ENCODE peak calls at places on chromosomes 2 and 18, in seven cellular contexts. D is sigmoid colon, L is breast epithelium, Q is prostate gland, G is stomach, V is spleen, J is HCT116. U is an unnamed sample. For H3K4me1, the result is how much of the 10 kb centered on the place peaks cover.

GRCh38 chr2:15154289-15154688 is 406.8 kb downstream of the NBAS start:
- DNase-seq in D (no peak), L (no peak), Q (no peak), G (no peak), V (no peak), J (no peak), U (no peak)

GRCh38 chr2:71102981-71103681 is 26.9 kb downstream of the MCEE start:
- DNase-seq in D (no peak), L (no peak), Q (no peak), G (no peak), V (no peak), J (no peak), U (no peak)

GRCh38 chr2:98778741-98779483 is 48.0 kb upstream of the MGAT4A start:
- DNase-seq in D (no peak), L (no peak), Q (no peak), G (no peak), V (no peak), J (no peak), U (no peak)

GRCh38 chr2:36824281-36824680 is 127.8 kb downstream of the VIT start:
- DNase-seq in D (no peak), L (no peak), Q (no peak), G (no peak), V (no peak), J (no peak), U (no peak)

GRCh38 chr2:203928849-203929248 is 7.7 kb upstream of the ICOS start:
- DNase-seq in D (no peak), L (no peak), Q (no peak), G (no peak), V (no peak), J (no peak), U (no peak)

GRCh38 chr2:201793631-201794030 is 12.7 kb upstream of the CDK15 start:
- DNase-seq in D (no peak), L (no peak), Q (no peak), G (no peak), V (no peak), J (no peak), U (no peak)

GRCh38 chr2:15155959-15156574 is 405.1 kb downstream of the NBAS start:
- DNase-seq in D (no peak), L (no peak), Q (no peak), G (no peak), V (peak), J (no peak), U (no peak)

GRCh38 chr2:205848601-205849000 is 166.3 kb downstream of the NRP2 start:
- DNase-seq in D (no peak), L (no peak), Q (no peak), G (no peak), V (no peak), J (no peak), U (no peak)

GRCh38 chr2:13193900-13194299 is 477.2 kb downstream of the TRIB2 start:
- DNase-seq in D (no peak), L (no peak), Q (no peak), G (no peak), V (no peak), J (no peak), U (no peak)

GRCh38 chr2:105076121-105076520 is 38.3 kb downstream of the MRPS9 start:
- DNase-seq in D (no peak), L (no peak), Q (no peak), G (no peak), V (no peak), J (no peak), U (no peak)

GRCh38 chr2:98486374-98486981 is 41.8 kb downstream of the INPP4A start:
- DNase-seq in D (peak), L (no peak), Q (no peak), G (no peak), V (peak), J (no peak), U (peak)

GRCh38 chr2:7449287-7449686 is 532.1 kb downstream of the RNF144A start:
- DNase-seq in D (no peak), L (no peak), Q (no peak), G (no peak), V (no peak), J (no peak), U (no peak)

GRCh38 chr2:119257198-119257597 is 33.6 kb downstream of the STEAP3 start:
- DNase-seq in D (no peak), L (no peak), Q (no peak), G (no peak), V (no peak), J (no peak), U (no peak)

GRCh38 chr2:28477087-28477486 is 18.8 kb upstream of the PLB1 start:
- DNase-seq in D (no peak), L (no peak), Q (no peak), G (no peak), V (no peak), J (no peak), U (no peak)

GRCh38 chr2:42138163-42139016 is 30.8 kb upstream of the EML4 start:
- DNase-seq in D (no peak), L (peak), Q (peak), G (peak), V (no peak), J (no peak), U (no peak)

GRCh38 chr2:8028981-8029380 is 652.9 kb upstream of the ID2 start:
- DNase-seq in D (no peak), L (no peak), Q (no peak), G (no peak), V (no peak), J (no peak), U (no peak)

GRCh38 chr2:86263956-86264355 is 64.7 kb downstream of the MRPL35 start:
- DNase-seq in D (no peak), L (no peak), Q (no peak), G (no peak), V (no peak), J (no peak), U (no peak)

GRCh38 chr2:231929961-231930600 is 3.9 kb upstream of the NPPC start:
- DNase-seq in D (peak), L (no peak), Q (no peak), G (peak), V (peak), J (no peak), U (no peak)

GRCh38 chr2:23199115-23199918 is 185.7 kb upstream of the KLHL29 start:
- DNase-seq in D (no peak), L (no peak), Q (no peak), G (no peak), V (no peak), J (peak), U (no peak)

GRCh38 chr2:96906719-96907404 is 37.0 kb upstream of the SEMA4C start:
- DNase-seq in D (peak), L (no peak), Q (peak), G (no peak), V (no peak), J (no peak), U (no peak)

GRCh38 chr2:205776139-205776538 is 93.8 kb downstream of the NRP2 start:
- DNase-seq in D (no peak), L (no peak), Q (no peak), G (peak), V (no peak), J (peak), U (peak)

GRCh38 chr2:402206-402605 is 114.3 kb upstream of the ALKAL2 start:
- DNase-seq in D (no peak), L (no peak), Q (no peak), G (no peak), V (no peak), J (no peak), U (no peak)

GRCh38 chr18:79604913-79605235 is 74.7 kb upstream of the CTDP1 start:
- DNase-seq in D (no peak), L (no peak), Q (no peak), G (no peak), V (peak), J (no peak), U (no peak)

GRCh38 chr2:144249035-144249637 is 270.8 kb downstream of the ZEB2 start:
- DNase-seq in D (no peak), L (no peak), Q (no peak), G (no peak), V (no peak), J (no peak), U (no peak)

GRCh38 chr2:144049137-144049536 is 470.8 kb downstream of the ZEB2 start:
- DNase-seq in D (no peak), L (no peak), Q (no peak), G (no peak), V (no peak), J (no peak), U (no peak)

GRCh38 chr18:74652392-74652988 is 54.8 kb downstream of the ZNF407 start:
- DNase-seq in D (no peak), L (no peak), Q (no peak), G (no peak), V (no peak), J (peak), U (no peak)

GRCh38 chr18:11953113-11953512 is 28.2 kb upstream of the IMPA2 start:
- DNase-seq in D (no peak), L (no peak), Q (no peak), G (no peak), V (no peak), J (no peak), U (no peak)

GRCh38 chr2:168456526-168457176 is 579 bp downstream of the CERS6 start:
- DNase-seq in D (peak), L (no peak), Q (peak), G (peak), V (peak), J (no peak), U (peak)

GRCh38 chr2:235008584-235009044 is 56.8 kb downstream of the SH3BP4 start:
- DNase-seq in D (no peak), L (no peak), Q (peak), G (peak), V (no peak), J (peak), U (peak)

GRCh38 chr2:122734756-122735155 is 979.3 kb downstream of the TSN start:
- DNase-seq in D (no peak), L (no peak), Q (no peak), G (no peak), V (no peak), J (no peak), U (no peak)

GRCh38 chr2:241797441-241798080 is 11.4 kb upstream of the NEU4 start:
- DNase-seq in D (no peak), L (no peak), Q (no peak), G (no peak), V (peak), J (no peak), U (peak)

GRCh38 chr2:240956161-240956934 is 42.1 kb upstream of the SNED1 start:
- DNase-seq in D (peak), L (peak), Q (no peak), G (peak), V (peak), J (no peak), U (no peak)

GRCh38 chr2:55493220-55493619 is 26.3 kb upstream of the CFAP36 start:
- DNase-seq in D (no peak), L (no peak), Q (no peak), G (no peak), V (no peak), J (no peak), U (no peak)

GRCh38 chr18:9736942-9737813 is 29.1 kb downstream of the RAB31 start:
- DNase-seq in D (no peak), L (no peak), Q (no peak), G (no peak), V (no peak), J (peak), U (peak)

GRCh38 chr2:15588329-15588919 is 3.2 kb upstream of the DDX1 start:
- DNase-seq in D (no peak), L (peak), Q (peak), G (peak), V (no peak), J (peak), U (peak)

GRCh38 chr2:26640781-26641564 is at the start of gene CIB4:
- DNase-seq in D (no peak), L (peak), Q (no peak), G (peak), V (no peak), J (peak), U (no peak)

GRCh38 chr2:74414913-74415761 is 6.3 kb downstream of the C2orf81 start:
- DNase-seq in D (peak), L (no peak), Q (peak), G (peak), V (peak), J (no peak), U (peak)

GRCh38 chr2:23649819-23650218 is 264.8 kb downstream of the KLHL29 start:
- DNase-seq in D (no peak), L (no peak), Q (no peak), G (no peak), V (no peak), J (no peak), U (no peak)

GRCh38 chr2:88442501-88442900 is 10.0 kb downstream of the FOXI3 start:
- DNase-seq in D (no peak), L (no peak), Q (no peak), G (no peak), V (no peak), J (no peak), U (no peak)

GRCh38 chr18:13264986-13265900 is 46.7 kb downstream of the LDLRAD4 start:
- DNase-seq in D (no peak), L (peak), Q (no peak), G (no peak), V (no peak), J (no peak), U (no peak)

GRCh38 chr18:13262839-13263691 is 44.5 kb downstream of the LDLRAD4 start:
- DNase-seq in D (no peak), L (no peak), Q (no peak), G (no peak), V (peak), J (no peak), U (no peak)

GRCh38 chr18:13266208-13267100 is 47.9 kb downstream of the LDLRAD4 start:
- DNase-seq in D (no peak), L (peak), Q (no peak), G (no peak), V (peak), J (no peak), U (no peak)

GRCh38 chr18:13265901-13266207 is 47.3 kb downstream of the LDLRAD4 start:
- DNase-seq in D (no peak), L (no peak), Q (no peak), G (no peak), V (no peak), J (no peak), U (no peak)

DNA sequence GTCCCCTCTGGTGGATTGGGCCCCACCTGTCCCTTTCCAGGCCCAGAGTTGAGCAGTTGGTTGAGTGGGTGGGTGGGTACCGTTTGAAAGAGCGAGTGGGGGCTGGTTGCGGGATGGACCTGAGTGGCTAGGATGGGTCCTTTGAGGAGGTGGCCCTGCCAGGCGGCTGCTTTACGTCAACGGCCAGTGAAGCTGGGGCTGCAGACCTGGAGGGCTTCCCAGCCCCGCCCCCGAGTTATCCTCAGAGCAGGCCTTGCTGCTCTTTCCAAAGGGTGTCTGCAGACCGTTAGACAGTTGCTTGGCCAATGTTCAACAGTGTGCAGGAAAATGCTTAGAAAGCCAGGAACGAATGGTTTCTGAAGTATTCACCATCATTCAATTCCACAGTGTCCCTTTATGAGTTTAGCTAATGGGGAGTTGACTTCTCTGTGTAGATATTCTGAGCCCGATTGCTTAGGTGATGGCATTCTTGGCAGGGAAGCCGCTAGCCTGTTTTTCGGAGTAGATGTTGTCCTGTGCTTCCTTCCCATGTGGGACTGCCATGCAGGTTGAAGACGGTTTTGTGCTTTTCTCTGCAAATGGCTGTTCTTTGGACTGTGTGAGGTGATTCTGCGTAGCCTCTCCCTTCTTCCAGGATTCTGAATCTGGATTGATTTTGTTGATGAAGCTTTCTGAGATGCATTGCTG is 45.7 kb downstream of the LDLRAD4 start:
- DNase-seq in D (peak), L (peak), Q (no peak), G (no peak), V (no peak), J (no peak), U (no peak)
- H3K4me1 ChIP-seq in D (half or more), L (under half), Q (under half), G (half or more), V (under half), J (under half), U (under half)

GRCh38 chr2:236675051-236675450 is 105.4 kb downstream of the ACKR3 start:
- DNase-seq in D (no peak), L (no peak), Q (no peak), G (no peak), V (no peak), J (no peak), U (no peak)
- TF ChIP-seq POLR2AphosphoS5 in D (no peak), L (no peak), Q (peak), G (no peak), V (no peak), J (no peak), U (no peak)

DNA sequence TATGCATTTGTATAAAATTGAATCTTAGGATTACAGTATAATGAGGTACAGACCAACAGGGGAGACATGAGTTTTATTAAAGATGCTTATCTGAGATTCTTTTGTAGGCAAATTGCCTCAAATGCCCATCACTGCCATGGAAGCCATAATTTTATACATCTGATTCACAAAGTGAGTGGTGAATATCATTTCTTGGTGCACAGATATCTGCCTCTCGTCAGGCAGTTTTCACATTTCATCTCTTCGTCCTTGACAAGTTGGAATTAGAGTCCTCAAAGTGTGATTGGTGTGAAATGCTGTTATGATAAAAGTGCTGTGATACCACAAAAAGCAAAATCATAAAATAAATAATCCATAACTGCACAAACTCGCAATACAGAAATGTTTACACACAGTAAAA is 1602.8 kb upstream of the DDX18 start:
- DNase-seq in D (no peak), L (no peak), Q (no peak), G (no peak), V (no peak), J (no peak), U (no peak)
- TF ChIP-seq CTCF in D (no peak), L (no peak), Q (no peak), G (no peak), V (no peak), J (no peak), U (no peak)

DNA sequence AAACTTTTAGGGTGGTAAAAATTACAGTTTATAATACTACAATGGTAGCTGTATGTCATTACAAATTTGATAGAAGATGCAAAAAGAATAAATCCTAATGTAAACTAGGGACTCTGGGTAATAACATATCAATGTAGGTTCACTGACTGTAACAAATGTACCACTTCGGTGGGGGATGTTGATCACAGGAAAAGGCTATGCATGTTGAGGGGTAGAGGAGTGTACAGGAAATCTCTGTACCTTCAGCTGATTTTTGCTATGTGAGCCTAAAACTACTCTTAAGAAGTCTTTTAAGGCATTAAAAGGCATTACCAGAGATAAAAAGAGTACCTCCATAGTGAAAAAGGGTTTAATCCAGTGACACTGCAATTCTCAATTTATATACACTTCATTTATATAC is 25.0 kb downstream of the TRIP12 start:
- DNase-seq in D (no peak), L (no peak), Q (no peak), G (no peak), V (no peak), J (no peak), U (no peak)
- H3K4me1 ChIP-seq in D (under half), L (under half), Q (under half), G (half or more), V (under half), J (under half), U (under half)

DNA sequence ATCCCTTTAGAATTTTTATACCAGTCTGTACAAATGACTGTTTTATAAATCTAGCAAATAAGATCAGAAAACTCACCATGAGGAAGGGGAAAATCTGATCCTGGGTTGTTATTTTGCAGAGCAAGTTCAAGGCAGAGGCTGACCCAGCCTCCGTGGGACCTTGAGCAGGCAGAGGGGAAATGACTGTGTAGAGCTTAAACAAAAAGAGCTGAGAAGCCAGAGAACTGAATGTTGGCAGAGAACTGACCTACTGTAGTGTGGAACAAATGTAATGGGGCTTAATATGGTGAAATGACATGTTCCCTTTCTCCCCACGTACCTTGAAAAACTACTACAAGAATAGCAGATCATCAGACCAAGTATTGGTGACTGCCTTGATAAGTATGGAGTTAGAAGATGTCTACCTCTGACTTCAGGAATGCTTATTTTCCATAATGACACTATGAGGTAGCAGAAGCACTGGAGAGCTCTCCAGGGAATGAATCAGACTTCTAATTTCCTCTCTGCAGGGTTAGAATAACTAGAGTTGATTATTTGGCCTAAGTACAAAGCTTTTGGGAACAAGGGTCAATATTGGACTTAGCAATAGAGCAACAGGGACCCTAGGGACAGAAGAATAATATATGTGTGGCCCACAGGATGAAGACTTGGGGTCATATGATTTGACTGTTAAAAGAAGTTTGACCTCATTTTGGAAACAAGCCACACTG is 304.4 kb downstream of the CCDC178 start:
- DNase-seq in D (no peak), L (no peak), Q (no peak), G (no peak), V (no peak), J (no peak), U (no peak)
- TF ChIP-seq POLR2AphosphoS5 in D (no peak), L (no peak), Q (no peak), G (no peak), V (peak), J (no peak), U (no peak)

GRCh38 chr2:173667415-173667814 is 297.8 kb downstream of the SP3 start:
- DNase-seq in D (no peak), L (no peak), Q (no peak), G (no peak), V (no peak), J (peak), U (no peak)
- TF ChIP-seq CTCF in D (no peak), L (no peak), Q (no peak), G (no peak), V (no peak), J (peak), U (no peak)

DNA sequence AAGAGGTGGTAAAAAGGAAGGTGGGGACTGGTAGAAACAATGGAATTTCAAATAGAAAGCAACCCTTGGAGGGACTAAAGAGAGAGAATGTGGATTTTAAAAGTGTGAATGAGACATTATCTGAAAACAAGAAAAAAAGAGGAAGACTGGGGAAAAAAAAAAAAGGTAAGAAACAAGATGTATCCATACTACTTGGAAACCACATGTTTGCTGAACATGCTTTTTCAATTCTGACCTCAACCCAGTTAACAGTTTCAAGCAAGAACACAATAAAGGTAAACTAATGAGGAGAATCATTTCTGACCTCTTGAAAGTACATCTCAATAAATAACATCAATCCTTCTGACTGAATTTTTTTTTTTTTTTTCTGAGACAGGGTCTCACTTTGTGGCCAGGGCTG is 2.6 kb downstream of the FARSB start:
- DNase-seq in D (no peak), L (no peak), Q (no peak), G (no peak), V (no peak), J (no peak), U (no peak)
- H3K4me1 ChIP-seq in D (under half), L (under half), Q (under half), G (half or more), V (under half), J (under half), U (half or more)

U was measured in transverse colon.